ENCODE peak calls at places on chromosomes 4 and X, in nine cellular contexts. F is kidney epithelial cell; Z is H7; N is skeletal muscle cell; E is A673; M is GM12865; S is CD8-positive, alpha-beta memory T cell; T is HCT116; D is pancreas. K is an unnamed sample.
A peak's percentile ranks its signal among the peaks of the same experiment; 100 is the strongest.

GRCh38 chr4:93994175-93994994 is 165.8 kb downstream of the ATOH1 start:
- DNase-seq in T (no peak), S (no peak), E (no peak), Z (no peak), N (no peak), D (no peak), M (no peak), F (no peak), K (no peak)

GRCh38 chr4:89640620-89641366 is 196.2 kb downstream of the SNCA start:
- DNase-seq in N (peak; percentile 9), T (peak; percentile 68), F (peak; percentile 16), M (no peak), S (no peak), Z (peak; percentile 39), E (peak; percentile 44), D (peak; percentile 66), K (peak; percentile 57)

GRCh38 chr4:18318682-18319410 is 297.3 kb upstream of the LCORL start:
- DNase-seq in D (peak; percentile 64), N (no peak), F (no peak), E (no peak), Z (no peak), T (no peak), M (no peak), S (no peak), K (no peak)

GRCh38 chr4:17103231-17103630 is 204.8 kb upstream of the LDB2 start:
- DNase-seq in Z (no peak), T (no peak), D (no peak), S (no peak), N (peak; percentile 63), M (no peak), F (no peak), E (no peak), K (peak; percentile 29)

GRCh38 chrX:74784629-74785028 is 140.6 kb downstream of the NEXMIF start:
- DNase-seq in N (no peak), T (no peak), D (no peak), M (no peak), E (no peak), S (no peak), Z (no peak), F (no peak), K (no peak)

GRCh38 chr4:21753084-21753760 is 195.3 kb downstream of the KCNIP4 start:
- DNase-seq in E (no peak), Z (no peak), D (no peak), S (no peak), N (no peak), T (no peak), F (peak; percentile 9), M (no peak), K (no peak)

GRCh38 chrX:40143987-40144386 is 46.2 kb upstream of the BCOR start:
- DNase-seq in M (no peak), D (no peak), E (no peak), T (no peak), S (no peak), F (no peak), Z (no peak), N (no peak), K (no peak)

GRCh38 chr4:73832651-73833237 is 3.7 kb upstream of the CXCL6 start:
- DNase-seq in S (no peak), Z (no peak), M (no peak), F (no peak), N (no peak), T (no peak), D (no peak), E (no peak), K (no peak)

GRCh38 chrX:153812220-153812619 is 17.8 kb downstream of the SSR4 start:
- DNase-seq in T (no peak), E (no peak), Z (peak; percentile 81), F (no peak), N (no peak), M (no peak), S (no peak), D (no peak), K (no peak)

GRCh38 chrX:101383679-101384078 is 2.3 kb downstream of the BTK start:
- DNase-seq in T (no peak), D (no peak), M (peak; percentile 86), S (no peak), N (no peak), Z (no peak), E (no peak), F (no peak), K (no peak)

GRCh38 chrX:77446029-77446585 is 1.1 kb upstream of the FGF16 start:
- DNase-seq in S (no peak), Z (peak; percentile 69), F (no peak), N (no peak), E (peak; percentile 30), T (no peak), D (peak; percentile 63), M (no peak), K (no peak)

GRCh38 chrX:71622347-71623104 is 4.2 kb upstream of the CXCR3 start:
- DNase-seq in E (peak; percentile 5), F (no peak), M (peak; percentile 92), D (peak; percentile 68), S (peak; percentile 62), T (peak; percentile 19), N (no peak), Z (peak; percentile 83), K (peak; percentile 90)

GRCh38 chr4:167428172-167428571 is 193.9 kb upstream of the SPOCK3 start:
- DNase-seq in N (no peak), D (no peak), S (no peak), F (peak; percentile 31), E (peak; percentile 19), M (no peak), T (peak; percentile 46), Z (no peak), K (no peak)

GRCh38 chr4:87896020-87896621 is 63.4 kb downstream of the MEPE start:
- DNase-seq in E (peak; percentile 94), D (no peak), N (peak; percentile 89), T (peak; percentile 87), Z (peak; percentile 54), F (peak; percentile 87), M (no peak), S (no peak), K (peak; percentile 30)

GRCh38 chr4:17284323-17285175 is 227.3 kb downstream of the QDPR start:
- DNase-seq in E (no peak), D (no peak), Z (no peak), F (no peak), T (no peak), S (no peak), M (no peak), N (no peak), K (no peak)

GRCh38 chr4:2353222-2354107 is 65.0 kb downstream of the ZFYVE28 start:
- DNase-seq in T (no peak), D (peak; percentile 49), E (no peak), N (no peak), S (no peak), Z (peak; percentile 67), F (no peak), M (no peak), K (no peak)

GRCh38 chr4:129358571-129358970 is 262.6 kb downstream of the C4orf33 start:
- DNase-seq in Z (no peak), N (peak; percentile 69), E (peak; percentile 13), D (no peak), T (peak; percentile 26), F (peak; percentile 58), S (no peak), M (no peak), K (no peak)

GRCh38 chr4:145069361-145069760 is 28.6 kb downstream of the ANAPC10 start:
- DNase-seq in N (peak; percentile 39), Z (no peak), D (no peak), F (no peak), S (no peak), T (peak; percentile 32), M (no peak), E (no peak), K (no peak)

GRCh38 chrX:123277347-123277746 is 93.3 kb downstream of the GRIA3 start:
- DNase-seq in F (no peak), T (no peak), M (no peak), S (no peak), Z (no peak), D (no peak), E (no peak), N (no peak), K (no peak)

DNA sequence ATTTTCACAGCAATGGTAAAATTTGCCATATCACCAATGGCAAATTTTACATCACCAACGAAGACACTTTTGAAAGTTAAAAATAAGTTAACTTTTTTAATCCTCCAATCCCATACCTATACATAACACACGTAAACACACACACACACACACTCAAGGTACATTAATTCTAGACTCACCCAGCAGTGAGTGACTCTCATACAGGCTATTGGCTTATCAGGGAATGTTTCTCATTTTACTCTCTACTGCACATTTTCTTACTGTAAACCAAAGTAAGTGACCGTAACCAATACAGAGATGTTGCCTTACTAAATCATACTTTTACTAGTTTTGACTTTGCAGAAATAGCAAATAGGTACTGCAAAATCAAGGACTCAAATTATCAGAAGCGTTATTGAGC is 2.3 kb downstream of the VEGFC start:
- DNase-seq in N (no peak), S (no peak), F (no peak), Z (no peak), M (no peak), D (no peak), T (no peak), E (no peak), K (no peak)
- H3K4me3 ChIP-seq in N (peak overlapping the region; percentile 87), S (no peak overlapping the region), F (peak overlapping the region; percentile 3), Z (no peak overlapping the region), M (no peak overlapping the region), D (no peak overlapping the region), T (no peak overlapping the region), E (no peak overlapping the region), K (peak overlapping the region; percentile 63)

GRCh38 chr4:13922459-13922858 is 294.9 kb upstream of the BOD1L1 start:
- DNase-seq in M (peak; percentile 7), T (no peak), S (no peak), E (no peak), Z (no peak), D (no peak), N (no peak), F (no peak), K (no peak)
- H3K4me3 ChIP-seq in M (no peak overlapping the region), T (no peak overlapping the region), S (no peak overlapping the region), E (no peak overlapping the region), Z (no peak overlapping the region), D (no peak overlapping the region), N (no peak overlapping the region), F (no peak overlapping the region), K (no peak overlapping the region)

GRCh38 chr4:54363037-54363436 is 133.9 kb downstream of the PDGFRA start:
- DNase-seq in N (no peak), Z (no peak), E (no peak), M (no peak), F (no peak), T (no peak), D (no peak), S (no peak), K (no peak)
- H3K4me3 ChIP-seq in N (no peak overlapping the region), Z (no peak overlapping the region), E (no peak overlapping the region), M (no peak overlapping the region), F (no peak overlapping the region), T (no peak overlapping the region), D (no peak overlapping the region), S (no peak overlapping the region), K (no peak overlapping the region)

DNA sequence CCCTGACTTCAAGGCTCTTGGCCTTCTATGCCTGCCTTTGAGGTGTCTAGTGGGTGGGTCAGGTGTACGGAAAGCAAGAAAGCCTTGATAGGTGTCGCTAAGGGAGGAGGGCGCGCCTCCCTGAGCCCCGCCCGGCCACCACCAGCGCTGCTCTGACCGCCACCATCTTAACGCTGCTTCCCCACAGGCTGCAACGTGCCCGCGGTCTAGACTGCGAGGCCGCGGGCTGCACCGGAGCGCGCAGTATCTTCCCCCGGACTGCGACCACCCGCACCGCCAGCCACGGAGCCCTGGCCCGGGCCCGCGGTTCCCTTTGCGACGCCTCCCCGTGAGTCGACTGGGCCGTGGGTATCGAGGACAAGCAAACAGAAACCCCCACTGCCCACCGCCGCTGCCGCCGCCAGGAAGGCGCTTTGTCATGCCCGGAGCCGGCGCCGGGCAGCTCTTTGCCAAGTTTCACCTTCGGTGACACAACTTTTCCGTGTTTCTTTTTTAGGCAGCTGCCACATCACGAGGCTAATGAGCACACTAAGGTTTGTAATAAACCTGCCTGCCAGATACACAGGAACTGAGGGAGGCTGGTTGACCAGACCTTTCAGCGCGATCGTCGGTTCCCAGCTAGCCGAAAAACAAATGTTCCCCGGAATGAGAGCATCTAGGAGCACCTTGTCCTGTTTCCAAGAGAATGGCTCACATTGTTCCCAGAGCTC is 335.8 kb upstream of the F9 start:
- DNase-seq in S (no peak), D (peak; percentile 79), M (no peak), E (no peak), Z (peak; percentile 71), N (no peak), F (no peak), T (no peak), K (peak; percentile 7)
- H3K4me3 ChIP-seq in S (no peak overlapping the region), D (peak overlapping the region; percentile 32), M (no peak overlapping the region), E (no peak overlapping the region), Z (peak overlapping the region; percentile 42), N (peak overlapping the region; percentile 34), F (peak overlapping the region; percentile 37), T (no peak overlapping the region), K (no peak overlapping the region)

K was measured in MG63.